ENCODE peak calls at places on chromosomes 12 and 14, in nine cellular contexts. One of them, this sample, is unnamed.
A peak's percentile ranks its signal among the peaks of the same experiment; 100 is the strongest.

GRCh38 chr12:113086249-113087164 is 30.0 kb downstream of the DTX1 start:
- DNase-seq in K562: no peak
- DNase-seq in HepG2: peak; percentile 23
- DNase-seq in HCT116: no peak
- DNase-seq in breast epithelium: no peak
- DNase-seq in prostate gland: no peak
- DNase-seq in transverse colon: peak; percentile 50
- DNase-seq in GM12878: peak; percentile 62
- DNase-seq in Panc1: no peak
- DNase-seq in this sample: no peak

GRCh38 chr12:114784526-114784925 is 100.6 kb upstream of the TBX3 start:
- DNase-seq in K562: no peak
- DNase-seq in HepG2: no peak
- DNase-seq in HCT116: no peak
- DNase-seq in breast epithelium: no peak
- DNase-seq in prostate gland: no peak
- DNase-seq in transverse colon: no peak
- DNase-seq in GM12878: no peak
- DNase-seq in Panc1: no peak
- DNase-seq in this sample: no peak

GRCh38 chr12:28024231-28024995 is 51.9 kb upstream of the PTHLH start:
- DNase-seq in K562: no peak
- DNase-seq in HepG2: no peak
- DNase-seq in HCT116: no peak
- DNase-seq in breast epithelium: no peak
- DNase-seq in prostate gland: no peak
- DNase-seq in transverse colon: no peak
- DNase-seq in GM12878: no peak
- DNase-seq in Panc1: no peak
- DNase-seq in this sample: no peak

GRCh38 chr12:7869137-7869536 is 3.6 kb downstream of the SLC2A14 start:
- DNase-seq in K562: no peak
- DNase-seq in HepG2: no peak
- DNase-seq in HCT116: no peak
- DNase-seq in breast epithelium: no peak
- DNase-seq in prostate gland: no peak
- DNase-seq in transverse colon: no peak
- DNase-seq in GM12878: no peak
- DNase-seq in Panc1: no peak
- DNase-seq in this sample: no peak

GRCh38 chr14:42014301-42014700 is 407.6 kb downstream of the LRFN5 start:
- DNase-seq in K562: no peak
- DNase-seq in HepG2: no peak
- DNase-seq in HCT116: no peak
- DNase-seq in breast epithelium: no peak
- DNase-seq in prostate gland: no peak
- DNase-seq in transverse colon: no peak
- DNase-seq in GM12878: no peak
- DNase-seq in Panc1: no peak
- DNase-seq in this sample: no peak

GRCh38 chr14:100653409-100653808 is 66.2 kb upstream of the BEGAIN start:
- DNase-seq in K562: peak; percentile 48
- DNase-seq in HepG2: no peak
- DNase-seq in HCT116: no peak
- DNase-seq in breast epithelium: no peak
- DNase-seq in prostate gland: no peak
- DNase-seq in transverse colon: no peak
- DNase-seq in GM12878: no peak
- DNase-seq in Panc1: no peak
- DNase-seq in this sample: no peak

GRCh38 chr14:66066991-66067788 is 419.0 kb upstream of the CCDC196 start:
- DNase-seq in K562: no peak
- DNase-seq in HepG2: no peak
- DNase-seq in HCT116: no peak
- DNase-seq in breast epithelium: no peak
- DNase-seq in prostate gland: no peak
- DNase-seq in transverse colon: no peak
- DNase-seq in GM12878: no peak
- DNase-seq in Panc1: no peak
- DNase-seq in this sample: no peak

GRCh38 chr14:37411079-37411735 is 183.8 kb downstream of the FOXA1 start:
- DNase-seq in K562: no peak
- DNase-seq in HepG2: no peak
- DNase-seq in HCT116: no peak
- DNase-seq in breast epithelium: no peak
- DNase-seq in prostate gland: no peak
- DNase-seq in transverse colon: no peak
- DNase-seq in GM12878: no peak
- DNase-seq in Panc1: no peak
- DNase-seq in this sample: no peak

GRCh38 chr12:69339999-69340398 is 8.2 kb upstream of the LYZ start:
- DNase-seq in K562: no peak
- DNase-seq in HepG2: no peak
- DNase-seq in HCT116: no peak
- DNase-seq in breast epithelium: no peak
- DNase-seq in prostate gland: no peak
- DNase-seq in transverse colon: no peak
- DNase-seq in GM12878: no peak
- DNase-seq in Panc1: no peak
- DNase-seq in this sample: peak; percentile 46
- TF ChIP-seq POLR2AphosphoS5 in K562: no peak
- TF ChIP-seq POLR2AphosphoS5 in HepG2: no peak
- TF ChIP-seq POLR2AphosphoS5 in HCT116: no peak
- TF ChIP-seq POLR2AphosphoS5 in breast epithelium: no peak
- TF ChIP-seq POLR2AphosphoS5 in prostate gland: no peak
- TF ChIP-seq POLR2AphosphoS5 in transverse colon: no peak
- TF ChIP-seq POLR2AphosphoS5 in GM12878: no peak
- TF ChIP-seq POLR2AphosphoS5 in Panc1: no peak
- TF ChIP-seq POLR2AphosphoS5 in this sample: peak; percentile 41

GRCh38 chr12:15710860-15711510 is 78.2 kb downstream of the EPS8 start:
- DNase-seq in K562: no peak
- DNase-seq in HepG2: no peak
- DNase-seq in HCT116: no peak
- DNase-seq in breast epithelium: no peak
- DNase-seq in prostate gland: no peak
- DNase-seq in transverse colon: no peak
- DNase-seq in GM12878: no peak
- DNase-seq in Panc1: no peak
- DNase-seq in this sample: no peak

GRCh38 chr12:15712160-15712559 is 77.0 kb downstream of the EPS8 start:
- DNase-seq in K562: no peak
- DNase-seq in HepG2: no peak
- DNase-seq in HCT116: no peak
- DNase-seq in breast epithelium: no peak
- DNase-seq in prostate gland: no peak
- DNase-seq in transverse colon: no peak
- DNase-seq in GM12878: no peak
- DNase-seq in Panc1: no peak
- DNase-seq in this sample: no peak

GRCh38 chr12:15714256-15714655 is 74.9 kb downstream of the EPS8 start:
- DNase-seq in K562: no peak
- DNase-seq in HepG2: no peak
- DNase-seq in HCT116: no peak
- DNase-seq in breast epithelium: no peak
- DNase-seq in prostate gland: no peak
- DNase-seq in transverse colon: no peak
- DNase-seq in GM12878: no peak
- DNase-seq in Panc1: no peak
- DNase-seq in this sample: no peak

GRCh38 chr12:15709524-15709923 is 79.7 kb downstream of the EPS8 start:
- DNase-seq in K562: no peak
- DNase-seq in HepG2: no peak
- DNase-seq in HCT116: no peak
- DNase-seq in breast epithelium: no peak
- DNase-seq in prostate gland: no peak
- DNase-seq in transverse colon: no peak
- DNase-seq in GM12878: no peak
- DNase-seq in Panc1: no peak
- DNase-seq in this sample: no peak

DNA sequence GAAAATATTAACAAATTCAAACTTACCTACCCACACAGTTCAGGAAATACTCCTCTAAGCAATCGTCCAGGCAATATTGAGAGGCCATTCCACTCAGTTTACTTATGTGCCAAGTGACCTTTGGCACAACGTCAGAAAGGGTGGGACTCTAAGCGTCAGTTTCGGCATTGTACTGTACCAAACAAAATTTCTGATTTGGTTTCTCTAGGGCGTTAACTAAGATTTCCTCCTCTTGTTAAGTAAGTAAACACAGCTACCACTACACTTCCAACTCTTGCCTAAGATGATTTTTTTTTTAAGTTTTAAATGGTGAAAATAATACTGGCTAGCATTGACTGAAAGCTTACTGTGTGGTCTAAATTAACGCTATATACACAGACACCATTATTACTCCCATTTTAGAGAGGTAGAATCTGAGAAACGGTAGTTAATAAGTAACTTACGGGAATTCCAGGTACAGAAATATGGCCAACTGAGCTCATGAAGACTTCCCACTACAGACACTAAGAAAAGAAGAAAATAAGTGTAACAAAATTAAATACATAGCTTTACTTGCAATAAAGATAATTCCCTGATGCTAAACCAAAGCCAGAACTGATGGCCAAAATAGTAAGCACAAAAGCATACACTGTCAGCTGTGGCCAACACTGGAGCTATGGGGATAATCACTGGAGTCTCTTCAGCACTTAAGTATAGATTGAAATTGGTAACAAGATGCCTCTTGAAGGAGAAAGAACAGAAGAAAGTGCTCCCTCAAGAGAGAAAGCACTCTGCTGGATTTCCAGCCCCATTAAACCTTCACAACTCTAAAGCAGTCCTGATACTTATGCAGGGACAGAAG is 76.1 kb downstream of the EPS8 start:
- DNase-seq in K562: no peak
- DNase-seq in HepG2: peak; percentile 86
- DNase-seq in HCT116: no peak
- DNase-seq in breast epithelium: no peak
- DNase-seq in prostate gland: no peak
- DNase-seq in transverse colon: peak; percentile 81
- DNase-seq in GM12878: no peak
- DNase-seq in Panc1: no peak
- DNase-seq in this sample: peak; percentile 76
- H3K27ac ChIP-seq in K562: no peak overlapping the region
- H3K27ac ChIP-seq in HepG2: peak overlapping the region; percentile 84
- H3K27ac ChIP-seq in HCT116: no peak overlapping the region
- H3K27ac ChIP-seq in breast epithelium: peak overlapping the region; percentile 57
- H3K27ac ChIP-seq in prostate gland: no peak overlapping the region
- H3K27ac ChIP-seq in transverse colon: peak overlapping the region; percentile 82
- H3K27ac ChIP-seq in GM12878: no peak overlapping the region
- H3K27ac ChIP-seq in Panc1: peak overlapping the region; percentile 12
- H3K27ac ChIP-seq in this sample: peak overlapping the region; percentile 74

GRCh38 chr12:127482950-127483349 is 784.0 kb upstream of the TMEM132C start:
- DNase-seq in K562: no peak
- DNase-seq in HepG2: no peak
- DNase-seq in HCT116: no peak
- DNase-seq in breast epithelium: no peak
- DNase-seq in prostate gland: no peak
- DNase-seq in transverse colon: no peak
- DNase-seq in GM12878: no peak
- DNase-seq in Panc1: no peak
- DNase-seq in this sample: no peak

GRCh38 chr12:127480775-127481314 is 786.1 kb upstream of the TMEM132C start:
- DNase-seq in K562: no peak
- DNase-seq in HepG2: peak; percentile 4
- DNase-seq in HCT116: no peak
- DNase-seq in breast epithelium: no peak
- DNase-seq in prostate gland: no peak
- DNase-seq in transverse colon: no peak
- DNase-seq in GM12878: no peak
- DNase-seq in Panc1: no peak
- DNase-seq in this sample: no peak

GRCh38 chr12:127489055-127489454 is 777.9 kb upstream of the TMEM132C start:
- DNase-seq in K562: no peak
- DNase-seq in HepG2: peak; percentile 58
- DNase-seq in HCT116: no peak
- DNase-seq in breast epithelium: no peak
- DNase-seq in prostate gland: no peak
- DNase-seq in transverse colon: peak; percentile 30
- DNase-seq in GM12878: no peak
- DNase-seq in Panc1: no peak
- DNase-seq in this sample: peak; percentile 35

GRCh38 chr12:127487031-127487430 is 779.9 kb upstream of the TMEM132C start:
- DNase-seq in K562: no peak
- DNase-seq in HepG2: no peak
- DNase-seq in HCT116: no peak
- DNase-seq in breast epithelium: no peak
- DNase-seq in prostate gland: no peak
- DNase-seq in transverse colon: no peak
- DNase-seq in GM12878: no peak
- DNase-seq in Panc1: no peak
- DNase-seq in this sample: no peak

DNA sequence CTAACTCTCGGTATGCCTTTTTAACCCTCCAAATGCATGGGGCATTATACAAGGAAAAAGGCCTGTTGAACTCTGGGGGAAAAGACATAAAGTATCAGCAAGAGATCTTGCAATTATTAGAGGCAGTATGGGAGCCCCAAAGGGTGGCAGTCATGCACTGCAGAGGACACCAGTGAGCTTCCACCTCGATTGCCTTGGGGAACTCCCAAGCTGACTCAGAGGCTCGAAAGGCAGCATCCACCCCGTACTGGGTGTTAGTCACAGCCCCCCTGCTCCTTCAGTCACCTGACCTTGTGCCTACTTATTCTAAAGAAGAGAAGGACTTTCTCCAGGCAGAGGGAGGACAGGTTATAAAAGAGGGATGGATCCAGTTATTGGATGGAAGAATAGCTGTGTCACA is 781.4 kb upstream of the TMEM132C start:
- DNase-seq in K562: no peak
- DNase-seq in HepG2: no peak
- DNase-seq in HCT116: no peak
- DNase-seq in breast epithelium: no peak
- DNase-seq in prostate gland: no peak
- DNase-seq in transverse colon: peak; percentile 13
- DNase-seq in GM12878: no peak
- DNase-seq in Panc1: peak; percentile 1
- DNase-seq in this sample: peak; percentile 58
- TF ChIP-seq CTCF in K562: peak; percentile 12
- TF ChIP-seq CTCF in HepG2: no peak
- TF ChIP-seq CTCF in HCT116: no peak
- TF ChIP-seq CTCF in breast epithelium: no peak
- TF ChIP-seq CTCF in prostate gland: no peak
- TF ChIP-seq CTCF in transverse colon: no peak
- TF ChIP-seq CTCF in GM12878: no peak
- TF ChIP-seq CTCF in Panc1: no peak
- TF ChIP-seq CTCF in this sample: no peak

GRCh38 chr12:84186433-84186832 is 726.2 kb downstream of the SLC6A15 start:
- DNase-seq in K562: no peak
- DNase-seq in HepG2: no peak
- DNase-seq in HCT116: no peak
- DNase-seq in breast epithelium: no peak
- DNase-seq in prostate gland: no peak
- DNase-seq in transverse colon: no peak
- DNase-seq in GM12878: no peak
- DNase-seq in Panc1: no peak
- DNase-seq in this sample: no peak
- TF ChIP-seq POLR2AphosphoS5 in K562: no peak
- TF ChIP-seq POLR2AphosphoS5 in HepG2: no peak
- TF ChIP-seq POLR2AphosphoS5 in HCT116: no peak
- TF ChIP-seq POLR2AphosphoS5 in breast epithelium: no peak
- TF ChIP-seq POLR2AphosphoS5 in prostate gland: no peak
- TF ChIP-seq POLR2AphosphoS5 in transverse colon: no peak
- TF ChIP-seq POLR2AphosphoS5 in GM12878: no peak
- TF ChIP-seq POLR2AphosphoS5 in Panc1: no peak
- TF ChIP-seq POLR2AphosphoS5 in this sample: no peak

GRCh38 chr14:60665178-60665555 is 15.9 kb upstream of the SIX1 start:
- DNase-seq in K562: no peak
- DNase-seq in HepG2: peak; percentile 74
- DNase-seq in HCT116: no peak
- DNase-seq in breast epithelium: no peak
- DNase-seq in prostate gland: peak; percentile 19
- DNase-seq in transverse colon: no peak
- DNase-seq in GM12878: no peak
- DNase-seq in Panc1: no peak
- DNase-seq in this sample: no peak
- H3K27ac ChIP-seq in K562: no peak overlapping the region
- H3K27ac ChIP-seq in HepG2: peak overlapping the region; percentile 32
- H3K27ac ChIP-seq in HCT116: no peak overlapping the region
- H3K27ac ChIP-seq in breast epithelium: no peak overlapping the region
- H3K27ac ChIP-seq in prostate gland: peak overlapping the region; percentile 48
- H3K27ac ChIP-seq in transverse colon: no peak overlapping the region
- H3K27ac ChIP-seq in GM12878: no peak overlapping the region
- H3K27ac ChIP-seq in Panc1: no peak overlapping the region
- H3K27ac ChIP-seq in this sample: no peak overlapping the region

This sample was measured in stomach.